ENCODE peak calls at places on chromosomes 5 and 9, in nine cellular contexts. B is BE2C, W is foreskin fibroblast, H is psoas muscle, O is astrocyte of the spinal cord, C is NB4, F is HL-60, N is cardiac muscle cell, L is BJ. X is an unnamed sample.

GRCh38 chr5:90917928-90918327 is 359.3 kb downstream of the ADGRV1 start:
- DNase-seq in C (no peak), F (no peak), B (no peak), N (no peak), L (no peak), O (no peak), H (no peak), W (no peak), X (no peak)

GRCh38 chr9:109449036-109449798 is 48.9 kb downstream of the PTPN3 start:
- DNase-seq in F (no peak), C (no peak), L (no peak), O (no peak), B (no peak), N (no peak), W (no peak), H (no peak), X (no peak)

GRCh38 chr9:127035948-127036347 is 86.5 kb downstream of the ANGPTL2 start:
- DNase-seq in C (no peak), F (no peak), N (no peak), O (peak; percentile 15), L (no peak), H (peak; percentile 82), W (peak; percentile 42), B (peak; percentile 42), X (peak; percentile 98)

GRCh38 chr5:180170111-180170809 is 38.8 kb downstream of the RASGEF1C start:
- DNase-seq in O (no peak), C (no peak), W (no peak), L (no peak), B (no peak), N (no peak), H (no peak), F (no peak), X (no peak)

GRCh38 chr9:136572003-136572595 is 26.3 kb upstream of the NOTCH1 start:
- DNase-seq in C (no peak), B (no peak), N (peak; percentile 92), O (peak; percentile 77), H (peak; percentile 48), W (no peak), L (no peak), F (no peak), X (peak; percentile 78)

GRCh38 chr9:78004478-78005229 is 27.0 kb downstream of the GNAQ start:
- DNase-seq in C (peak; percentile 50), O (no peak), W (no peak), N (no peak), H (no peak), L (no peak), F (no peak), B (no peak), X (no peak)

GRCh38 chr9:90547896-90548295 is 94.7 kb downstream of the DIRAS2 start:
- DNase-seq in L (no peak), H (no peak), O (no peak), C (peak; percentile 6), N (no peak), F (no peak), W (no peak), B (no peak), X (no peak)

GRCh38 chr5:73327908-73328455 is 120.6 kb downstream of the FOXD1 start:
- DNase-seq in F (no peak), L (no peak), W (peak; percentile 66), N (no peak), C (no peak), H (no peak), B (no peak), O (peak; percentile 48), X (no peak)

GRCh38 chr5:39117401-39117800 is 43.2 kb upstream of the RICTOR start:
- DNase-seq in W (peak; percentile 66), L (peak; percentile 26), B (no peak), N (no peak), F (no peak), H (no peak), C (no peak), O (no peak), X (peak; percentile 17)

GRCh38 chr9:84583866-84584265 is 85.7 kb upstream of the NTRK2 start:
- DNase-seq in B (no peak), N (no peak), L (no peak), H (no peak), W (no peak), O (no peak), C (peak; percentile 24), F (no peak), X (no peak)

GRCh38 chr5:163338-163620 is 28.0 kb upstream of the LRRC14B start:
- DNase-seq in H (no peak), B (peak; percentile 2), F (no peak), C (no peak), L (no peak), O (no peak), N (no peak), W (no peak), X (no peak)

GRCh38 chr5:10202089-10202753 is 47.5 kb downstream of the ATPSCKMT start:
- DNase-seq in N (no peak), O (no peak), C (no peak), F (no peak), H (no peak), L (no peak), B (no peak), W (no peak), X (no peak)

GRCh38 chr5:111655169-111655924 is 101.6 kb downstream of the NREP start:
- DNase-seq in O (peak; percentile 36), F (no peak), N (no peak), W (peak; percentile 64), H (no peak), C (no peak), B (no peak), L (peak; percentile 27), X (peak; percentile 91)

GRCh38 chr9:112552229-112553050 is 65.8 kb downstream of the KIAA1958 start:
- DNase-seq in F (no peak), W (no peak), L (no peak), N (no peak), B (no peak), O (no peak), H (no peak), C (no peak), X (no peak)
- TF ChIP-seq CTCF in F (no peak), W (no peak), L (no peak), N (no peak), B (no peak), O (no peak), H (no peak), C (no peak), X (no peak)

GRCh38 chr9:125650271-125650737 is 56.7 kb downstream of the MAPKAP1 start:
- DNase-seq in L (no peak), W (peak; percentile 81), H (no peak), O (peak; percentile 43), N (no peak), B (no peak), C (peak; percentile 86), F (peak; percentile 80), X (peak; percentile 91)
- H3K4me3 ChIP-seq in L (no peak overlapping the region), W (no peak overlapping the region), H (no peak overlapping the region), O (no peak overlapping the region), N (no peak overlapping the region), B (no peak overlapping the region), C (no peak overlapping the region), F (no peak overlapping the region), X (peak overlapping the region; percentile 41)

DNA sequence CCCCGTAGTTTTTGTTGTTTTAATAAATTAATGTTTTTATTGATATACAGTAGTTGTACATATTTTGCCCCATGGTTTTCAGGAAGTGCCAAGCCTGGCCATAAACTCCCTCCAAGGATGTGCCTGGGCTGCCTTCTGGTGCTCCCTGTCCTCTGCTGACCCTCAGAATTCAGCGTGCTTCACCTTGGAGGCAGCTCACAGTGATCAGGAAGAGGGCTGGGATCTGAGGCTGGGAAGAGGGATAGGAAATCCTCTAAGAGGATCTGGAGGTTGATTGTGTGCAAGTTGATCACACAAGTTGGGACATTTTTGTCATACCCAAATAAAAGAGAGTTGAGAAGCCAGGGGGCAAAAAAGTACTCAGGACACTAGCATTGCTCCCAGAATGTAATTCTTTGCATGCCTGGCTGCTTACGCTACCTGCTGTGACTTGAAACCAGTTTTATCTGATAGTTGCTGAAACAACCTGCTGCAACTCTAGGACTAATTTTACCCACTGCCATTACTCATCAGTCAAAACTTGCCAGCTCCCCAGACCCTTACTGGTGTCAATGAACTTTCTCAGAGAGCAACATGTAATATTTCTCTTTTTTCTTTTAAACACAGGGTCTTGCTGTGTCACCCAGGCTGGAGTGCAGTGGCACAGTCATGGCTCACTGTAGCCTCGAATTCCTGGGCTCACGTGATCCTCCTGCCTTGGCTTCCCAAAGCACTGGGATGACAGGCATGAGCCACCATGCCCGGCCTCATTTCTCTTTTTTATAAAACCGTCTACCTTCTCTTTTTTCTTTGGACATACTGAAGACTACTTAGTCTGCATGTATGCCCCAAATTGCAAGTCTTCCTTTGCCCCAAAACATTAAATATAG is 29.0 kb downstream of the PDE6A start:
- DNase-seq in W (no peak), O (peak; percentile 32), B (no peak), N (peak; percentile 17), C (no peak), H (no peak), F (no peak), L (no peak), X (no peak)
- TF ChIP-seq CTCF in W (no peak), O (no peak), B (no peak), N (no peak), C (no peak), H (no peak), F (no peak), L (no peak), X (no peak)

GRCh38 chr9:87810691-87811178 is 71.9 kb upstream of the SPATA31E1 start:
- DNase-seq in C (no peak), N (no peak), H (no peak), L (no peak), O (no peak), W (no peak), B (no peak), F (no peak), X (no peak)

GRCh38 chr9:87816041-87816440 is 66.6 kb upstream of the SPATA31E1 start:
- DNase-seq in O (peak; percentile 14), L (no peak), N (peak; percentile 47), C (no peak), F (no peak), W (peak; percentile 64), B (peak; percentile 43), H (no peak), X (peak; percentile 72)

GRCh38 chr9:87813119-87813463 is 69.6 kb upstream of the SPATA31E1 start:
- DNase-seq in W (no peak), N (no peak), L (no peak), H (no peak), C (no peak), F (no peak), O (no peak), B (no peak), X (no peak)

GRCh38 chr9:87810008-87810407 is 72.7 kb upstream of the SPATA31E1 start:
- DNase-seq in N (peak; percentile 24), O (no peak), H (no peak), C (no peak), L (no peak), F (no peak), W (no peak), B (no peak), X (no peak)

DNA sequence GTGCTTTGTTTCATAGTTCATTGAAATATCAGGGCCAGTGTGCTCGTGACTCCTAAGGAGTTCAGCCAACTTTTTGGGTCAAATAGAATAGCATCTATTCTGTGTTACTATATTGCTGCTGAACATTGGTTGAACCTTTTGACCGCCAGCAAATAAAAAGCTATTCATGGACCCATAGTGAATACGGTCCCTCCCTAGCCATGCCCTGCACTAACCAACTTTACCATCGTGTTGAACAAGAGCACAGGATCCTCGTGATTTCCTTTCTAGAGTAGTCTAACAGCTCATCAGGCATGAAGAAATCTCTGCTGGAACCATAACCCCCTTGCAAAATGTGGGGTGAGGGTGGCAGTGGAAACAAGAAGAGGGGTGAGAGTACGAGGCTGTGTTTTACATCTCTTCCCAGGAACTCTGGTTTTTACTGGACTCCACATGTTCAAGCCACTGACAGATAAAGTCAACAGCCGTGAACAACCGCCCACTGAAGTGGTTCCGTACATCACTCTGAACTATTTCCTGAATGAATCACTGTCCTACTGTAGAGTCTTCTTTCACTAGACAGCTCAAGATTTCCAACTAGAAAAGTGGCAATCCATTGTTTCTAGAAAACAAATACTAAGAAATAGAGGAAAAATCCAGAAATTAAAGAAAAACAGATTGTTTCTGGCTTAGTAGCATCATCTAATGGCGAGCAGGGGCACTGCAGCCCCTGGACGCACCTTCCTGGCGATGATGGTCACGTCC is 70.1 kb upstream of the SPATA31E1 start:
- DNase-seq in O (peak; percentile 61), L (peak; percentile 31), W (peak; percentile 82), H (no peak), C (peak; percentile 35), B (peak; percentile 32), N (no peak), F (no peak), X (peak; percentile 74)
- H3K4me3 ChIP-seq in O (no peak overlapping the region), L (no peak overlapping the region), W (no peak overlapping the region), H (no peak overlapping the region), C (no peak overlapping the region), B (no peak overlapping the region), N (no peak overlapping the region), F (no peak overlapping the region), X (no peak overlapping the region)